ENCODE peak calls at places on chromosomes 2 and 18, in six cellular contexts. One of them, this sample, is unnamed.
A peak's percentile ranks its signal among the peaks of the same experiment; 100 is the strongest.

GRCh38 chr2:131425191-131426021 is 50.5 kb upstream of the TUBA3D start:
- DNase-seq in RWPE1: no peak
- DNase-seq in astrocyte of the cerebellum: no peak
- DNase-seq in MCF 10A: no peak
- DNase-seq in AG09319: no peak
- DNase-seq in dorsolateral prefrontal cortex: no peak
- DNase-seq in this sample: no peak

GRCh38 chr2:20539776-20540586 is 93.1 kb downstream of the RHOB start:
- DNase-seq in RWPE1: no peak
- DNase-seq in astrocyte of the cerebellum: no peak
- DNase-seq in MCF 10A: peak; percentile 47
- DNase-seq in AG09319: no peak
- DNase-seq in dorsolateral prefrontal cortex: no peak
- DNase-seq in this sample: no peak

GRCh38 chr18:10515456-10515855 is 10.4 kb upstream of the NAPG start:
- DNase-seq in RWPE1: no peak
- DNase-seq in astrocyte of the cerebellum: no peak
- DNase-seq in MCF 10A: no peak
- DNase-seq in AG09319: no peak
- DNase-seq in dorsolateral prefrontal cortex: no peak
- DNase-seq in this sample: no peak

GRCh38 chr2:128408349-128409305 is 90.0 kb upstream of the HS6ST1 start:
- DNase-seq in RWPE1: peak; percentile 21
- DNase-seq in astrocyte of the cerebellum: peak; percentile 52
- DNase-seq in MCF 10A: peak; percentile 9
- DNase-seq in AG09319: peak; percentile 35
- DNase-seq in dorsolateral prefrontal cortex: no peak
- DNase-seq in this sample: no peak

GRCh38 chr2:28620371-28620793 is 124.5 kb downstream of the PLB1 start:
- DNase-seq in RWPE1: no peak
- DNase-seq in astrocyte of the cerebellum: no peak
- DNase-seq in MCF 10A: no peak
- DNase-seq in AG09319: no peak
- DNase-seq in dorsolateral prefrontal cortex: no peak
- DNase-seq in this sample: no peak

GRCh38 chr18:36514778-36515177 is 217.3 kb downstream of the FHOD3 start:
- DNase-seq in RWPE1: no peak
- DNase-seq in astrocyte of the cerebellum: no peak
- DNase-seq in MCF 10A: no peak
- DNase-seq in AG09319: no peak
- DNase-seq in dorsolateral prefrontal cortex: no peak
- DNase-seq in this sample: no peak

GRCh38 chr2:31322376-31322775 is 88.4 kb downstream of the EHD3 start:
- DNase-seq in RWPE1: no peak
- DNase-seq in astrocyte of the cerebellum: no peak
- DNase-seq in MCF 10A: no peak
- DNase-seq in AG09319: no peak
- DNase-seq in dorsolateral prefrontal cortex: no peak
- DNase-seq in this sample: no peak

GRCh38 chr2:68643011-68643873 is at the start of gene PROKR1:
- DNase-seq in RWPE1: peak; percentile 21
- DNase-seq in astrocyte of the cerebellum: no peak
- DNase-seq in MCF 10A: no peak
- DNase-seq in AG09319: no peak
- DNase-seq in dorsolateral prefrontal cortex: no peak
- DNase-seq in this sample: no peak

GRCh38 chr2:122019729-122020128 is 264.3 kb downstream of the TSN start:
- DNase-seq in RWPE1: no peak
- DNase-seq in astrocyte of the cerebellum: no peak
- DNase-seq in MCF 10A: no peak
- DNase-seq in AG09319: no peak
- DNase-seq in dorsolateral prefrontal cortex: peak; percentile 45
- DNase-seq in this sample: no peak

GRCh38 chr2:74908763-74909444 is 49.5 kb upstream of the POLE4 start:
- DNase-seq in RWPE1: peak; percentile 27
- DNase-seq in astrocyte of the cerebellum: no peak
- DNase-seq in MCF 10A: no peak
- DNase-seq in AG09319: no peak
- DNase-seq in dorsolateral prefrontal cortex: no peak
- DNase-seq in this sample: no peak

GRCh38 chr2:168009900-168010299 is 237.5 kb downstream of the STK39 start:
- DNase-seq in RWPE1: no peak
- DNase-seq in astrocyte of the cerebellum: no peak
- DNase-seq in MCF 10A: no peak
- DNase-seq in AG09319: no peak
- DNase-seq in dorsolateral prefrontal cortex: no peak
- DNase-seq in this sample: no peak

GRCh38 chr2:27655155-27655951 is 8.1 kb downstream of the SUPT7L start:
- DNase-seq in RWPE1: no peak
- DNase-seq in astrocyte of the cerebellum: peak; percentile 90
- DNase-seq in MCF 10A: peak; percentile 59
- DNase-seq in AG09319: no peak
- DNase-seq in dorsolateral prefrontal cortex: no peak
- DNase-seq in this sample: peak; percentile 53

GRCh38 chr18:6022089-6022444 is 126.7 kb upstream of the TMEM200C start:
- DNase-seq in RWPE1: no peak
- DNase-seq in astrocyte of the cerebellum: peak; percentile 22
- DNase-seq in MCF 10A: no peak
- DNase-seq in AG09319: no peak
- DNase-seq in dorsolateral prefrontal cortex: no peak
- DNase-seq in this sample: no peak

GRCh38 chr18:23380001-23380550 is 73.0 kb upstream of the RIOK3 start:
- DNase-seq in RWPE1: no peak
- DNase-seq in astrocyte of the cerebellum: peak; percentile 58
- DNase-seq in MCF 10A: no peak
- DNase-seq in AG09319: no peak
- DNase-seq in dorsolateral prefrontal cortex: no peak
- DNase-seq in this sample: no peak

GRCh38 chr2:202237787-202238233 is 587 bp downstream of the SUMO1 start:
- DNase-seq in RWPE1: peak; percentile 51
- DNase-seq in astrocyte of the cerebellum: no peak
- DNase-seq in MCF 10A: peak; percentile 50
- DNase-seq in AG09319: peak; percentile 11
- DNase-seq in dorsolateral prefrontal cortex: peak; percentile 41
- DNase-seq in this sample: no peak

GRCh38 chr2:149145314-149146295 is 107.1 kb downstream of the LYPD6B start:
- DNase-seq in RWPE1: no peak
- DNase-seq in astrocyte of the cerebellum: no peak
- DNase-seq in MCF 10A: no peak
- DNase-seq in AG09319: peak; percentile 15
- DNase-seq in dorsolateral prefrontal cortex: no peak
- DNase-seq in this sample: no peak

GRCh38 chr18:28581503-28582169 is 404.7 kb upstream of the CDH2 start:
- DNase-seq in RWPE1: no peak
- DNase-seq in astrocyte of the cerebellum: no peak
- DNase-seq in MCF 10A: no peak
- DNase-seq in AG09319: no peak
- DNase-seq in dorsolateral prefrontal cortex: no peak
- DNase-seq in this sample: no peak

GRCh38 chr2:119049968-119050657 is 108.1 kb downstream of the MARCO start:
- DNase-seq in RWPE1: no peak
- DNase-seq in astrocyte of the cerebellum: no peak
- DNase-seq in MCF 10A: peak; percentile 14
- DNase-seq in AG09319: no peak
- DNase-seq in dorsolateral prefrontal cortex: no peak
- DNase-seq in this sample: no peak

GRCh38 chr2:46252891-46253659 is 44.1 kb upstream of the EPAS1 start:
- DNase-seq in RWPE1: peak; percentile 57
- DNase-seq in astrocyte of the cerebellum: no peak
- DNase-seq in MCF 10A: peak; percentile 44
- DNase-seq in AG09319: no peak
- DNase-seq in dorsolateral prefrontal cortex: no peak
- DNase-seq in this sample: no peak

GRCh38 chr2:112726487-112727190 is 5.8 kb downstream of the NT5DC4 start:
- DNase-seq in RWPE1: peak; percentile 95
- DNase-seq in astrocyte of the cerebellum: peak; percentile 64
- DNase-seq in MCF 10A: peak; percentile 94
- DNase-seq in AG09319: peak; percentile 82
- DNase-seq in dorsolateral prefrontal cortex: peak; percentile 91
- DNase-seq in this sample: peak; percentile 97

GRCh38 chr2:182767578-182767977 is 51.5 kb downstream of the DNAJC10 start:
- DNase-seq in RWPE1: peak; percentile 11
- DNase-seq in astrocyte of the cerebellum: peak; percentile 9
- DNase-seq in MCF 10A: peak; percentile 33
- DNase-seq in AG09319: no peak
- DNase-seq in dorsolateral prefrontal cortex: no peak
- DNase-seq in this sample: no peak

GRCh38 chr2:217394510-217395351 is 534.9 kb upstream of the TNP1 start:
- DNase-seq in RWPE1: peak; percentile 18
- DNase-seq in astrocyte of the cerebellum: no peak
- DNase-seq in MCF 10A: peak; percentile 69
- DNase-seq in AG09319: no peak
- DNase-seq in dorsolateral prefrontal cortex: no peak
- DNase-seq in this sample: no peak

GRCh38 chr18:44130365-44130942 is 550.2 kb upstream of the SETBP1 start:
- DNase-seq in RWPE1: peak; percentile 12
- DNase-seq in astrocyte of the cerebellum: peak; percentile 27
- DNase-seq in MCF 10A: peak; percentile 61
- DNase-seq in AG09319: no peak
- DNase-seq in dorsolateral prefrontal cortex: no peak
- DNase-seq in this sample: no peak

GRCh38 chr2:64937341-64938230 is 51.6 kb upstream of the SLC1A4 start:
- DNase-seq in RWPE1: no peak
- DNase-seq in astrocyte of the cerebellum: no peak
- DNase-seq in MCF 10A: no peak
- DNase-seq in AG09319: no peak
- DNase-seq in dorsolateral prefrontal cortex: no peak
- DNase-seq in this sample: no peak

GRCh38 chr2:64936809-64937208 is 52.4 kb upstream of the SLC1A4 start:
- DNase-seq in RWPE1: no peak
- DNase-seq in astrocyte of the cerebellum: no peak
- DNase-seq in MCF 10A: no peak
- DNase-seq in AG09319: no peak
- DNase-seq in dorsolateral prefrontal cortex: no peak
- DNase-seq in this sample: no peak

GRCh38 chr2:64931536-64932326 is 57.5 kb upstream of the SLC1A4 start:
- DNase-seq in RWPE1: no peak
- DNase-seq in astrocyte of the cerebellum: no peak
- DNase-seq in MCF 10A: no peak
- DNase-seq in AG09319: no peak
- DNase-seq in dorsolateral prefrontal cortex: no peak
- DNase-seq in this sample: no peak

GRCh38 chr2:64932327-64933216 is 56.6 kb upstream of the SLC1A4 start:
- DNase-seq in RWPE1: no peak
- DNase-seq in astrocyte of the cerebellum: no peak
- DNase-seq in MCF 10A: no peak
- DNase-seq in AG09319: no peak
- DNase-seq in dorsolateral prefrontal cortex: no peak
- DNase-seq in this sample: no peak

GRCh38 chr2:64934530-64934929 is 54.7 kb upstream of the SLC1A4 start:
- DNase-seq in RWPE1: no peak
- DNase-seq in astrocyte of the cerebellum: no peak
- DNase-seq in MCF 10A: no peak
- DNase-seq in AG09319: no peak
- DNase-seq in dorsolateral prefrontal cortex: no peak
- DNase-seq in this sample: no peak
- TF ChIP-seq CTCF in RWPE1: no peak
- TF ChIP-seq CTCF in astrocyte of the cerebellum: no peak
- TF ChIP-seq CTCF in MCF 10A: no peak
- TF ChIP-seq CTCF in AG09319: no peak
- TF ChIP-seq CTCF in dorsolateral prefrontal cortex: no peak
- TF ChIP-seq CTCF in this sample: no peak

DNA sequence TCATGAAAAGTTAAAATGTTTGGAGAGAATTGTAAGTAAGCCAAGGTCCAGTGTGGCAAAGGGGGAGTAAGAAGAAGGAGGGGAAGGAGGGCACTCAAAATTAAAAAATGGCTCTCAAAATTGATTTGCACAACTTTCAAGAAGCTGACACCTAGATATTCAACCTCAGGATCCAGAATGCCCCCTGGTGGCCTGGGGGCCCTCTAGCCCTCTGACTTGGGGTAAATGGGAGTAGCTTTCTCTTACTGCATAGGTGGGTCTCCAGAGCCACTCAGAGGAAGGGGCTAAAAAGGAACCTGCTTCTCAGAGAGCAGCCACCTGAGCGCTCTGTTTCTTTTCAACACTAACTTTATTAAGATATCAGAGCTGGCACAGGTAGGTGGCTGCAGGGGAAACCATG is 968.5 kb downstream of the BCL11A start:
- DNase-seq in RWPE1: no peak
- DNase-seq in astrocyte of the cerebellum: no peak
- DNase-seq in MCF 10A: peak; percentile 23
- DNase-seq in AG09319: no peak
- DNase-seq in dorsolateral prefrontal cortex: no peak
- DNase-seq in this sample: no peak
- TF ChIP-seq CTCF in RWPE1: no peak
- TF ChIP-seq CTCF in astrocyte of the cerebellum: no peak
- TF ChIP-seq CTCF in MCF 10A: no peak
- TF ChIP-seq CTCF in AG09319: no peak
- TF ChIP-seq CTCF in dorsolateral prefrontal cortex: no peak
- TF ChIP-seq CTCF in this sample: peak; percentile 37

GRCh38 chr2:233059797-233060499 is at the start of gene INPP5D:
- DNase-seq in RWPE1: no peak
- DNase-seq in astrocyte of the cerebellum: no peak
- DNase-seq in MCF 10A: no peak
- DNase-seq in AG09319: no peak
- DNase-seq in dorsolateral prefrontal cortex: no peak
- DNase-seq in this sample: no peak
- TF ChIP-seq CTCF in RWPE1: no peak
- TF ChIP-seq CTCF in astrocyte of the cerebellum: no peak
- TF ChIP-seq CTCF in MCF 10A: no peak
- TF ChIP-seq CTCF in AG09319: no peak
- TF ChIP-seq CTCF in dorsolateral prefrontal cortex: no peak
- TF ChIP-seq CTCF in this sample: no peak

GRCh38 chr2:135870571-135870970 is 5.7 kb downstream of the MCM6 start:
- DNase-seq in RWPE1: no peak
- DNase-seq in astrocyte of the cerebellum: no peak
- DNase-seq in MCF 10A: no peak
- DNase-seq in AG09319: no peak
- DNase-seq in dorsolateral prefrontal cortex: no peak
- DNase-seq in this sample: no peak

GRCh38 chr2:135875491-135876065 is 665 bp downstream of the MCM6 start:
- DNase-seq in RWPE1: peak; percentile 52
- DNase-seq in astrocyte of the cerebellum: peak; percentile 18
- DNase-seq in MCF 10A: peak; percentile 53
- DNase-seq in AG09319: peak; percentile 12
- DNase-seq in dorsolateral prefrontal cortex: peak; percentile 37
- DNase-seq in this sample: no peak

GRCh38 chr2:135874966-135875365 is 1.3 kb downstream of the MCM6 start:
- DNase-seq in RWPE1: no peak
- DNase-seq in astrocyte of the cerebellum: no peak
- DNase-seq in MCF 10A: no peak
- DNase-seq in AG09319: no peak
- DNase-seq in dorsolateral prefrontal cortex: no peak
- DNase-seq in this sample: no peak

DNA sequence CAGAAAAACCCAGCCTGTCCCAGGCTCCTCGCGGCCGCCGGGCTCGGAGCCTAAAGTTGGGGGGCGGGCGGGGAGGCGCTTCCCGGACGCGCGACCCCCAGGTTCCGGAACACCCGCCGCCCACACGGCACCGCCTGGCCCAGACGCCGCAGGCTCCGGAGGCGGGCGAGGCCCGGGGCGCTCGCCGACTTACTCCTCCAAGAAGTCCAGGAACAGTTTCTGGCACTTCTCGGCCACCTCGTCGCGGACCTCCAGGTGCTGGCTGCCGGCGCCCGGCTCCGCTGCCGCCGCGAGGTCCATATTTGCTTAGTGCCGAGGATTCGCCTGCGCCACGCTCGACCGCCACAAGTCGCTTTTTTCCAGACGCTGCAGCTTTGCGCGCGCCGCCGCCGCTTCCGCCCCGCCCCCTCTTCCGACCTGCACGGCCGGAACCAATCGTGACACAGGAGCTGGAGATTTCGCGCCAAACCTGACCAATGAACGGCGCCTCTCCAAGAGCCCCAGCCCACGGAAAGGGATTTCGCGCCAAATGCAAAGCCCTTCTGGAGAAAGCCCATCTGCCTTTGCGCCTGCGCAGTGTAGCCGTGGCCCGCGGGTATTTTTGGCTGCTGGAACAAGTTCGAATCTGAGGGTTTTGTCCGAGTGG is at the start of gene MCM6:
- DNase-seq in RWPE1: peak; percentile 98
- DNase-seq in astrocyte of the cerebellum: peak; percentile 99
- DNase-seq in MCF 10A: peak; percentile 99
- DNase-seq in AG09319: peak; percentile 97
- DNase-seq in dorsolateral prefrontal cortex: peak; percentile 96
- DNase-seq in this sample: peak; percentile 90
- TF ChIP-seq CTCF in RWPE1: no peak
- TF ChIP-seq CTCF in astrocyte of the cerebellum: no peak
- TF ChIP-seq CTCF in MCF 10A: no peak
- TF ChIP-seq CTCF in AG09319: no peak
- TF ChIP-seq CTCF in dorsolateral prefrontal cortex: no peak
- TF ChIP-seq CTCF in this sample: no peak

This sample was measured in D721Med.